ENCODE peak calls at places on chromosomes 2 and 18, in five cellular contexts. S is kidney epithelial cell, W is HFF-Myc, O is pancreas, P is right atrium auricular region. J is an unnamed sample.

GRCh38 chr2:54402350-54402749 is 53.8 kb upstream of the SPTBN1 start:
- DNase-seq in S (no peak), W (peak), O (no peak), P (peak), J (no peak)

GRCh38 chr2:23925702-23926288 is 1.1 kb downstream of the ATAD2B start:
- DNase-seq in S (no peak), W (no peak), O (no peak), P (peak), J (peak)

GRCh38 chr2:102064679-102065674 is 73.2 kb downstream of the IL1R2 start:
- DNase-seq in S (no peak), W (no peak), O (no peak), P (no peak), J (no peak)

GRCh38 chr18:72675394-72675793 is 131.3 kb upstream of the CBLN2 start:
- DNase-seq in S (no peak), W (no peak), O (no peak), P (no peak), J (no peak)

GRCh38 chr2:43462866-43463641 is 132.8 kb downstream of the THADA start:
- DNase-seq in S (no peak), W (no peak), O (no peak), P (no peak), J (no peak)

GRCh38 chr18:78914586-78914935 is 65.1 kb upstream of the SALL3 start:
- DNase-seq in S (no peak), W (no peak), O (no peak), P (no peak), J (no peak)

GRCh38 chr2:133296396-133296795 is 271.9 kb downstream of the NCKAP5 start:
- DNase-seq in S (no peak), W (no peak), O (no peak), P (no peak), J (no peak)

GRCh38 chr2:237322564-237322963 is 91.4 kb downstream of the COL6A3 start:
- DNase-seq in S (no peak), W (no peak), O (peak), P (peak), J (peak)

GRCh38 chr2:9060819-9061218 is 57.3 kb upstream of the MBOAT2 start:
- DNase-seq in S (no peak), W (no peak), O (no peak), P (no peak), J (no peak)

GRCh38 chr18:10949655-10950054 is 199.7 kb downstream of the PIEZO2 start:
- DNase-seq in S (no peak), W (no peak), O (no peak), P (no peak), J (no peak)

GRCh38 chr18:36315736-36316135 is 18.2 kb downstream of the FHOD3 start:
- DNase-seq in S (no peak), W (no peak), O (no peak), P (peak), J (peak)

GRCh38 chr2:210620456-210620855 is 64.1 kb downstream of the CPS1 start:
- DNase-seq in S (no peak), W (no peak), O (no peak), P (no peak), J (peak)

GRCh38 chr18:10299686-10300085 is 154.7 kb upstream of the APCDD1 start:
- DNase-seq in S (no peak), W (peak), O (no peak), P (no peak), J (no peak)

GRCh38 chr2:41853427-41854191 is 194.2 kb upstream of the PKDCC start:
- DNase-seq in S (no peak), W (peak), O (no peak), P (peak), J (peak)

GRCh38 chr2:160006466-160006865 is 55.9 kb downstream of the PLA2R1 start:
- DNase-seq in S (no peak), W (no peak), O (no peak), P (no peak), J (no peak)

GRCh38 chr18:1663879-1664705 is 759.4 kb downstream of the ADCYAP1 start:
- DNase-seq in S (no peak), W (no peak), O (peak), P (peak), J (peak)

GRCh38 chr2:3447789-3448317 is 68.4 kb downstream of the TRAPPC12 start:
- DNase-seq in S (no peak), W (no peak), O (no peak), P (no peak), J (no peak)

DNA sequence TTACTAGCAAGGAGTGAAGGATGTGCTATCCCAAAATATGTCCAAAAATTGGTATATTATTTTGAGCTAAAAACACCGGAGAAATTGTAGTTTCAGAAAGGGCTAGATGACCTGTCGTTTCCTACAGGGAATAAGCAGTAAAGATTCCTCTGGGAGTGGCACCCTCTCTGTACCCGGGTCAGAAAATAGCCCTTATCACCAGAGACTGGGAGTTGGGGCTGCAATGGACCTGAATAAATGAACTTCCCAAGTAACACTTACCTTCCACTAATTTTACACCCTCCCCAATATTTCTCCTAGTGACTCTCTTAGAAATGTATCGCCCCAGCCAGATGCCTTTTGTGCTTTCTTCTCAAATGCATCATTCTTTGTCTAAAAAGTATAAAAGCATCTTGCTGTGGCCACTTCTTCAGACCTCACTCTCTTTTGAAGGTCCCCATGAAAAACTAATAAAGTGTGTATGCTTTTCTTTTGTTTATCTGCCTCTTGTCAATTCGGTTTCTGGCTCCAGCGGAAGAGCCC is 734 bp upstream of the RMC1 start:
- DNase-seq in S (no peak), W (no peak), O (no peak), P (no peak), J (peak)
- TF ChIP-seq CTCF in S (no peak), W (no peak), O (no peak), P (no peak), J (no peak)

DNA sequence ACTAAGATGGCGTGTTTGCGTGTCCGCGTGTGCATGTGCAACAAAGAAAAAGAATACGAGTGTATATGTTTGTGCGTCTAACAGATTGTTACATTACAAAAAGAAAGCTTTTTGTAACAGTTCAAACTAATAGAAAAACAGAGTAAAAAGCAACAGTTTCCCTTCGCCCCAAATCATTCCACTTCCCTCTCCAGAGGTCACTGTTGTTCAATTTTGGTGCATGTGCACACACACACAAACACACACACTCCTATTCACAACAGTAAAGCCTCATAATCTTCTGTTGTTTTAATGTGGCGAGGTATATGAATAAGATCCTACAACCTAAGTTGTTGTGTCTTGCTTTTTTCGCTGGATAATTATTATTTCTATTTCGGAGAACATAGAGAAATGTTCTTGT is 357.3 kb upstream of the SLC8A1 start:
- DNase-seq in S (no peak), W (no peak), O (no peak), P (no peak), J (no peak)
- TF ChIP-seq CTCF in S (no peak), W (no peak), O (no peak), P (no peak), J (no peak)

DNA sequence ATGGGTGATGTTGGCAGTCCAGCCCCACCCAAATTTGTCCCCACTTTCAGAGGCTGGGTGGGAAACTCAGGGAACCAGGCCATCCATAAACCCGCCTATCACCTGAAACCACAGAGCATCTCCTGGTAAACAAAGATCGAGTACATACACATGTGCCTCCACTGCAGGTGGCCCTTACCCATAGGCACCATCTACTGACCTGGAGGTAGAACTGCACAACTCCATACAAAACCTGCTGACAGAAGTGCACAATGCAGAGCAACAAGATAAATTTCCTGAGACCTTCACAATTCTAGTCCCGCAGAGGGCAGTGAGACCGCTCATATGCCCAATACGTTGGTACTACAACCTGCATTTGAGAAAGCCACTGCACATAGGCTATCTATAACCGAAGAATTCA is 856.3 kb downstream of the SUCLG1 start:
- DNase-seq in S (no peak), W (no peak), O (no peak), P (no peak), J (no peak)
- TF ChIP-seq CTCF in S (peak), W (no peak), O (no peak), P (no peak), J (no peak)

GRCh38 chr18:12283666-12284065 is 24.4 kb upstream of the TUBB6 start:
- DNase-seq in S (no peak), W (no peak), O (no peak), P (no peak), J (no peak)

GRCh38 chr18:12282436-12283039 is 25.5 kb upstream of the TUBB6 start:
- DNase-seq in S (no peak), W (no peak), O (no peak), P (no peak), J (peak)

GRCh38 chr18:12281861-12282260 is 26.2 kb upstream of the TUBB6 start:
- DNase-seq in S (no peak), W (no peak), O (no peak), P (no peak), J (no peak)

GRCh38 chr18:12279781-12280531 is 25.8 kb downstream of the CIDEA start:
- DNase-seq in S (no peak), W (no peak), O (no peak), P (no peak), J (no peak)

GRCh38 chr18:12283256-12283655 is 24.8 kb upstream of the TUBB6 start:
- DNase-seq in S (no peak), W (no peak), O (no peak), P (no peak), J (peak)
- TF ChIP-seq CTCF in S (peak), W (peak), O (no peak), P (no peak), J (no peak)

DNA sequence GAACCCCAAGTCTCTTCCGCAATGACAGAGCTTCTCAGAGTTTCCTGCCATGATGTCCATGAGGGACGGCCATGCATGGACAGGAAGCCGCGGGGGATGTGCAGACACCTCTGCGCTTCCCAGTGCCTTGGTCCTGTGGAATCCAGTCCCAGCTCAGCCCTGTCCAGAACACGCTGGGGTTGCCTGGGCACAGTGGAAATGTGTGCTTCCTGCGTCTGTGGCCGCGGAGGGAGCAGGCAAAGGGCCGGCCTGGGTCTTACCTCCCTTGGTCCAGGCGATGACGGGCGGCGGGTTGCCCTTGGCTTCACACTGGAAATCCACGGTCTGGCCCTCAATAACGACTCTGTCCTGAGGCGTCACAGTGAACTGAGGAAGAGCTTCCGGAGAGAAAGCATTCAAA is 79.6 kb downstream of the PXDN start:
- DNase-seq in S (no peak), W (no peak), O (no peak), P (peak), J (no peak)
- TF ChIP-seq CTCF in S (no peak), W (no peak), O (no peak), P (no peak), J (no peak)